ENCODE peak calls at places on chromosomes 16 and 17, in six cellular contexts. C is A549, S is HCT116, R is K562, G is mammary epithelial cell, J is GM23248. H is an unnamed sample. For H3K4me1, the result is how much of the 10 kb centered on the place peaks cover.

GRCh38 chr16:54446639-54447038 is 160.1 kb upstream of the IRX3 start:
- DNase-seq in C (peak), S (no peak), R (no peak), G (peak), J (peak), H (peak)

GRCh38 chr16:54067317-54068065 is 219.1 kb downstream of the IRX3 start:
- DNase-seq in C (no peak), S (no peak), R (no peak), G (no peak), J (no peak), H (peak)

GRCh38 chr16:50473375-50473945 is 74.7 kb upstream of the NKD1 start:
- DNase-seq in C (no peak), S (no peak), R (no peak), G (peak), J (peak), H (no peak)

GRCh38 chr16:27441998-27442397 is 40.0 kb downstream of the IL21R start:
- DNase-seq in C (no peak), S (no peak), R (no peak), G (no peak), J (no peak), H (no peak)

GRCh38 chr16:53991181-53992056 is 287.5 kb downstream of the FTO start:
- DNase-seq in C (no peak), S (no peak), R (no peak), G (no peak), J (no peak), H (peak)

GRCh38 chr17:36880506-36880905 is 56.8 kb upstream of the LHX1 start:
- DNase-seq in C (no peak), S (no peak), R (no peak), G (peak), J (no peak), H (peak)

GRCh38 chr17:44918006-44918405 is 2.7 kb upstream of the GFAP start:
- DNase-seq in C (no peak), S (no peak), R (no peak), G (peak), J (no peak), H (no peak)

GRCh38 chr16:24728011-24728410 is 1.4 kb upstream of the TNRC6A start:
- DNase-seq in C (no peak), S (no peak), R (no peak), G (no peak), J (no peak), H (no peak)

GRCh38 chr17:81942167-81942553 is 4.9 kb downstream of the MYADML2 start:
- DNase-seq in C (no peak), S (no peak), R (no peak), G (no peak), J (no peak), H (no peak)

GRCh38 chr17:35666967-35667552 is 64.4 kb upstream of the RASL10B start:
- DNase-seq in C (no peak), S (no peak), R (no peak), G (peak), J (peak), H (no peak)

GRCh38 chr16:85563515-85564276 is 49.4 kb upstream of the GSE1 start:
- DNase-seq in C (peak), S (no peak), R (peak), G (no peak), J (no peak), H (no peak)

GRCh38 chr17:48444531-48445247 is 14.7 kb upstream of the SKAP1 start:
- DNase-seq in C (no peak), S (no peak), R (no peak), G (no peak), J (no peak), H (no peak)

GRCh38 chr16:31373235-31373634 is 18.3 kb downstream of the ITGAX start:
- DNase-seq in C (no peak), S (no peak), R (no peak), G (no peak), J (no peak), H (no peak)

GRCh38 chr17:72726936-72727335 is 365.6 kb downstream of the SLC39A11 start:
- DNase-seq in C (no peak), S (no peak), R (no peak), G (peak), J (no peak), H (peak)

GRCh38 chr17:50837286-50837979 is 2.0 kb downstream of the WFIKKN2 start:
- DNase-seq in C (no peak), S (no peak), R (no peak), G (no peak), J (no peak), H (no peak)

GRCh38 chr17:6596941-6597340 is 40.6 kb upstream of the PITPNM3 start:
- DNase-seq in C (no peak), S (no peak), R (no peak), G (no peak), J (peak), H (no peak)

GRCh38 chr17:14926526-14927122 is 338.5 kb downstream of the PMP22 start:
- DNase-seq in C (peak), S (peak), R (peak), G (peak), J (peak), H (peak)

GRCh38 chr17:28570716-28571254 is 539 bp downstream of the PIGS start:
- DNase-seq in C (peak), S (no peak), R (peak), G (no peak), J (peak), H (no peak)

GRCh38 chr16:23408242-23409201 is 44.5 kb downstream of the COG7 start:
- DNase-seq in C (peak), S (no peak), R (no peak), G (no peak), J (peak), H (peak)

GRCh38 chr16:75329933-75330332 is 78.5 kb upstream of the BCAR1 start:
- DNase-seq in C (no peak), S (no peak), R (no peak), G (no peak), J (no peak), H (no peak)

GRCh38 chr17:8029121-8029520 is 9.7 kb upstream of the ALOX15B start:
- DNase-seq in C (no peak), S (no peak), R (no peak), G (peak), J (peak), H (peak)

GRCh38 chr17:38338053-38338452 is 5.7 kb downstream of the GPR179 start:
- DNase-seq in C (no peak), S (no peak), R (no peak), G (no peak), J (no peak), H (no peak)

GRCh38 chr17:50353600-50354195 is 7.8 kb downstream of the XYLT2 start:
- DNase-seq in C (no peak), S (no peak), R (no peak), G (no peak), J (no peak), H (no peak)

GRCh38 chr16:4207683-4208528 is 34.0 kb downstream of the SRL start:
- DNase-seq in C (no peak), S (no peak), R (peak), G (no peak), J (no peak), H (no peak)

GRCh38 chr17:39209317-39210092 is 9.4 kb downstream of the RPL19 start:
- DNase-seq in C (no peak), S (no peak), R (peak), G (no peak), J (peak), H (peak)

GRCh38 chr16:70604407-70605283 is 41.7 kb upstream of the IL34 start:
- DNase-seq in C (no peak), S (no peak), R (no peak), G (no peak), J (no peak), H (no peak)

GRCh38 chr16:18800674-18801196 is 614 bp downstream of the ARL6IP1 start:
- DNase-seq in C (no peak), S (no peak), R (peak), G (no peak), J (peak), H (no peak)

GRCh38 chr17:29449865-29450671 is 59.9 kb downstream of the TAOK1 start:
- DNase-seq in C (no peak), S (no peak), R (no peak), G (no peak), J (no peak), H (no peak)

GRCh38 chr17:49195746-49196145 is 14.6 kb downstream of the GNGT2 start:
- DNase-seq in C (no peak), S (no peak), R (no peak), G (no peak), J (no peak), H (no peak)

GRCh38 chr17:78316867-78317816 is 42.7 kb downstream of the SOCS3 start:
- DNase-seq in C (peak), S (no peak), R (peak), G (no peak), J (peak), H (peak)

GRCh38 chr16:85800321-85800669 is 800 bp downstream of the COX4I1 start:
- DNase-seq in C (no peak), S (no peak), R (no peak), G (no peak), J (peak), H (no peak)

GRCh38 chr16:12788758-12789157 is 14.9 kb downstream of the CPPED1 start:
- DNase-seq in C (no peak), S (no peak), R (no peak), G (no peak), J (no peak), H (no peak)

GRCh38 chr17:75691371-75692290 is 24.5 kb downstream of the SAP30BP start:
- DNase-seq in C (no peak), S (no peak), R (no peak), G (peak), J (peak), H (peak)

GRCh38 chr17:75689441-75689873 is 22.3 kb downstream of the SAP30BP start:
- DNase-seq in C (no peak), S (no peak), R (no peak), G (peak), J (peak), H (no peak)

GRCh38 chr17:75685508-75685907 is 18.4 kb downstream of the SAP30BP start:
- DNase-seq in C (no peak), S (no peak), R (no peak), G (peak), J (peak), H (no peak)

GRCh38 chr17:75684924-75685323 is 17.8 kb downstream of the SAP30BP start:
- DNase-seq in C (peak), S (no peak), R (no peak), G (peak), J (peak), H (peak)

GRCh38 chr17:75688209-75688771 is 21.2 kb downstream of the SAP30BP start:
- DNase-seq in C (no peak), S (no peak), R (no peak), G (peak), J (peak), H (no peak)
- H3K4me2 ChIP-seq in C (no peak), S (peak), R (no peak), G (peak), J (peak), H (no peak)

DNA sequence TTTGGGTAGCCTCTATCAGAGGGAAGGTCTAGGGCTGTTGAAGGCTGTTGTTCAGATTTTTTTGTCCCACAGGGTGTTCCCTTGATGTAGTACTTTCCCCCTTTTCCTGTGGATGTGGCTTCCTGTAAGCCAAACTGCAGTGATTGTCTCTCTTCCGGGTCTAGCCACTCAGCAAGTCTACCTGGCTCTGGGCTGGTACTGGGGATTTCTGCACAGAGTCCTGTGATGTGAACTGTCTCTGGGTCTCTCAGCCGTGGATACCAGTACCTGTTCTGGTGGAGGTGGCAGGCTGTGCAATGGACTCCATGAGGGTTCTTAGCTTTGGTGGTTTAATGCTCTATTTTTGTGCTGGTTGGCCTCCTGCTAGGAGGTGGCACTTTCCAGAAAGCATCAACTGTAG is 23.3 kb upstream of the CCR7 start:
- DNase-seq in C (no peak), S (no peak), R (no peak), G (no peak), J (no peak), H (no peak)
- H3K4me1 ChIP-seq in C (under half), S (under half), R (under half), G (under half), J (under half), H (under half)

DNA sequence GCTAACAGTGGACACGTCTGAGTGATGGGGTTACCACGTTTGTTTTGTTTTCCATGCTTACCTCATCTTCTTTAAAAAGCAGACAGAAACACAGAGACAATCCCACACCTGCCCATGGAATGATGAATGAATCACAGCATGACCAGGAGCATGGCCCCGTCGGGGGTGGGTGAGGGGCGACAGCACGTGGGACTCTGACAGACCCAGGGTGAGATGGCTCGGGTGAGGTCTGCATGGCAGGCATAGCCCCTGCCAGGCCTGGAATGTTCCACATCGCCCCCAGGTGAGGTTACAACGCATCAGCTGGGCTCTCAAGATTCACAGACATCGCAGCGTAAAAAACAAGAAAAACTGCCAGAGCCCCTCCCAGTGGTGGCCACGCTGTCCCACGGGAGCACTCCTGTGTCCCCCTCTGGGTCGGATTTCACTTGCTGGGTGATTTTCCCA is 18.1 kb downstream of the SLC7A5 start:
- DNase-seq in C (no peak), S (no peak), R (no peak), G (peak), J (no peak), H (no peak)
- H3K4me2 ChIP-seq in C (peak), S (no peak), R (no peak), G (no peak), J (no peak), H (no peak)

GRCh38 chr16:21199607-21200218 is 11.7 kb downstream of the ZP2 start:
- DNase-seq in C (no peak), S (no peak), R (no peak), G (no peak), J (no peak), H (no peak)
- H3K4me1 ChIP-seq in C (under half), S (under half), R (under half), G (under half), J (under half), H (under half)

GRCh38 chr17:13490427-13490826 is 111.3 kb downstream of the HS3ST3A1 start:
- DNase-seq in C (no peak), S (no peak), R (no peak), G (no peak), J (no peak), H (no peak)
- H3K4me2 ChIP-seq in C (no peak), S (no peak), R (no peak), G (no peak), J (no peak), H (no peak)

DNA sequence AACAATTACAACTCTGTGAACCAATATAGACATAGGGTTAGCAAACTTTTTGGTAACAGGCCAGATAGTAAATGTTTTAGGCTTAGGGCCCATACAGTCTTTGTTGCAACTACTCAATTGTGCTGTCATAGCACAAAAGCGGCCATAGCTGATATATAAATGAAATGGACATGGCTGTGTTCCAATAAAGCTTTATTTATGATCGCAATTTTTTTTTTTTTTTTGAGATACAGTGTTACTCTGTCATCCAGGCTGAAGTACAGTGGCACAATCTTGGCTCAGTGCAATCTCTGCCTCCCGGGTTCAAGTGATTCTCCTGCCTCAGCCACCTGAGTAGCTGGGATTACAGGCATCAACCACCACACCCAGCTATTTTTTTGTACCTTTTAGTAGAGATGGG is 16.4 kb downstream of the XYLT1 start:
- DNase-seq in C (no peak), S (no peak), R (no peak), G (no peak), J (no peak), H (no peak)
- H3K4me1 ChIP-seq in C (under half), S (under half), R (under half), G (under half), J (under half), H (under half)

GRCh38 chr17:74920306-74920620 is 2.8 kb downstream of the USH1G start:
- DNase-seq in C (no peak), S (no peak), R (no peak), G (no peak), J (no peak), H (no peak)
- H3K4me2 ChIP-seq in C (no peak), S (no peak), R (no peak), G (no peak), J (no peak), H (no peak)

GRCh38 chr17:1598399-1599095 is 30.1 kb downstream of the SLC43A2 start:
- DNase-seq in C (no peak), S (no peak), R (no peak), G (no peak), J (no peak), H (no peak)
- H3K4me1 ChIP-seq in C (under half), S (under half), R (under half), G (under half), J (under half), H (under half)

DNA sequence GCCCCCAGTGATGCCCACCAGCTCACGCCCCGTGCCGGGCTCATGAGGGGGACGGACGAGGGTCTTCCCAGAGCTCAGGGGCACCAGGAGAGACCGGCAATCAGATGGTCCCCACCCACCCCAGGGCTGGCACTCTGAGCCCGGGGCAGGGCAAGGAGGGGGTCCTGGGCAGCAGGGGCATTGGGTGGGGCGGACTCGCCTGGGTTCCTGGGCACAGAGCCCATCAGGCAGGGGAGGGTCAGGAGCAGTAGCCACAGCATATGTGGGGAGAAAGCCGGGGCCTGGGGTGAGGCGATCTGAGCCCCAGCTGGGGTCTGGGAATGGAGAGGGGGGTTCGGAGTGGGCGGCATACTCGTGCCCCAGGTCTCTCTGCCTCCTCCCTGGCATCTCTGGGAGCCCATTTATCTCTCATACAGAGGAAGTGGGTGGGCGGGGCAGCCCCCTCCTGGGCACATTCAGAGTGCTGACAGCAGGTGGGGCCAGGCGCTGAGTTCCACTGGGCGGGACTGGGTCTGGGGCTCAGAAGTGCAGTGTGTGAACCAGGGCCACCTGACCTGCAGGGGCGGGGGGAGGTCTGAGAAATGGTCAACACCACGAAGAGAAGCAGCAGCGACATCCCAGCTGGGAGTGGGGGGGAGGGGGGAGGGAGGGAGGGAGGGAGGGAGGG is 20.5 kb upstream of the UBE2I start:
- DNase-seq in C (no peak), S (no peak), R (peak), G (no peak), J (no peak), H (no peak)
- H3K4me2 ChIP-seq in C (peak), S (peak), R (no peak), G (no peak), J (no peak), H (no peak)

H was measured in fibroblast of lung.